ENCODE peak calls at places on chromosomes 13 and 19, in six cellular contexts. D is progenitor cell of endocrine pancreas; I is adrenal gland; M is AG04449; V is activated T-helper 1 cell treated with anti-CD3 and anti-CD28 coated beads, Interleukin-2, amount 50 U/mL, for 16 hours; G is colonic mucosa. Y is an unnamed sample.

GRCh38 chr19:35341006-35341405 is 6.7 kb upstream of the FFAR1 start:
- DNase-seq in D (no peak), I (no peak), M (no peak), V (no peak), G (no peak), Y (no peak)

GRCh38 chr13:31929031-31929770 is 102.4 kb upstream of the FRY start:
- DNase-seq in D (no peak), I (no peak), M (no peak), V (no peak), G (no peak), Y (no peak)

GRCh38 chr13:26558912-26559485 is 1.5 kb downstream of the WASF3 start:
- DNase-seq in D (no peak), I (no peak), M (no peak), V (no peak), G (no peak), Y (no peak)

GRCh38 chr13:106867249-106867648 is 299.3 kb upstream of the ARGLU1 start:
- DNase-seq in D (no peak), I (no peak), M (no peak), V (no peak), G (no peak), Y (no peak)

GRCh38 chr19:33375156-33375744 is 1.7 kb downstream of the CEBPG start:
- DNase-seq in D (no peak), I (no peak), M (no peak), V (no peak), G (no peak), Y (no peak)

GRCh38 chr13:44752184-44752583 is 176.1 kb upstream of the TSC22D1 start:
- DNase-seq in D (no peak), I (peak), M (no peak), V (no peak), G (no peak), Y (no peak)

GRCh38 chr19:15244106-15244803 is 12.0 kb upstream of the EPHX3 start:
- DNase-seq in D (no peak), I (no peak), M (no peak), V (no peak), G (no peak), Y (no peak)

GRCh38 chr13:43111887-43112400 is 88.6 kb downstream of the DNAJC15 start:
- DNase-seq in D (no peak), I (no peak), M (no peak), V (no peak), G (no peak), Y (no peak)

GRCh38 chr19:49326165-49326704 is 1.2 kb upstream of the SLC6A16 start:
- DNase-seq in D (no peak), I (no peak), M (no peak), V (no peak), G (peak), Y (no peak)

GRCh38 chr13:113402471-113403254 is 38.7 kb upstream of the GRTP1 start:
- DNase-seq in D (no peak), I (no peak), M (no peak), V (no peak), G (no peak), Y (no peak)

GRCh38 chr19:18167975-18168645 is 5.5 kb upstream of the IFI30 start:
- DNase-seq in D (no peak), I (peak), M (no peak), V (no peak), G (no peak), Y (no peak)

GRCh38 chr13:21767032-21767431 is 96.2 kb downstream of the FGF9 start:
- DNase-seq in D (no peak), I (no peak), M (no peak), V (no peak), G (no peak), Y (no peak)

GRCh38 chr13:113537909-113538688 is 46.5 kb upstream of the TFDP1 start:
- DNase-seq in D (no peak), I (no peak), M (no peak), V (no peak), G (no peak), Y (no peak)

GRCh38 chr19:2282062-2282861 is at the start of gene PEAK3:
- DNase-seq in D (no peak), I (peak), M (no peak), V (no peak), G (peak), Y (peak)

GRCh38 chr19:53015730-53016129 is 2.0 kb downstream of the ERVV-1 start:
- DNase-seq in D (no peak), I (no peak), M (no peak), V (no peak), G (no peak), Y (no peak)

GRCh38 chr19:610801-611505 is 21.3 kb downstream of the HCN2 start:
- DNase-seq in D (no peak), I (peak), M (peak), V (peak), G (no peak), Y (no peak)

GRCh38 chr13:46181799-46182490 is at the start of gene LCP1:
- DNase-seq in D (no peak), I (no peak), M (no peak), V (peak), G (peak), Y (no peak)